ENCODE peak calls at places on chromosomes 13 and 19, in ten cellular contexts. P is tibial nerve, X is suprapubic skin, W is stomach, B is endothelial cell of umbilical vein, J is prostate gland, D is uterus, V is HCT116, Z is testis, L is body of pancreas. U is an unnamed sample.

GRCh38 chr13:107301724-107302374 is 733.9 kb upstream of the ARGLU1 start:
- DNase-seq in P (no peak), X (no peak), W (no peak), B (peak), J (no peak), D (no peak), V (no peak), Z (no peak), L (no peak), U (no peak)

GRCh38 chr13:101919541-101920306 is 467.2 kb downstream of the ITGBL1 start:
- DNase-seq in P (no peak), X (no peak), W (no peak), B (peak), J (no peak), D (no peak), V (no peak), Z (peak), L (no peak), U (peak)

GRCh38 chr19:31000913-31001312 is 348.3 kb downstream of the TSHZ3 start:
- DNase-seq in P (no peak), X (no peak), W (no peak), B (no peak), J (no peak), D (no peak), V (no peak), Z (no peak), L (no peak), U (no peak)

GRCh38 chr13:48531416-48532145 is 1.3 kb downstream of the RCBTB2 start:
- DNase-seq in P (no peak), X (no peak), W (no peak), B (no peak), J (peak), D (no peak), V (no peak), Z (peak), L (no peak), U (peak)

GRCh38 chr13:83546476-83546875 is 335.8 kb downstream of the SLITRK1 start:
- DNase-seq in P (no peak), X (no peak), W (no peak), B (no peak), J (no peak), D (no peak), V (no peak), Z (no peak), L (no peak), U (no peak)

GRCh38 chr13:110400786-110401533 is 93.9 kb downstream of the COL4A2 start:
- DNase-seq in P (no peak), X (no peak), W (no peak), B (no peak), J (no peak), D (no peak), V (no peak), Z (no peak), L (no peak), U (no peak)

GRCh38 chr19:3725640-3726310 is 17.6 kb downstream of the TJP3 start:
- DNase-seq in P (no peak), X (no peak), W (peak), B (no peak), J (no peak), D (no peak), V (peak), Z (no peak), L (peak), U (peak)

GRCh38 chr13:19845758-19846157 is 17.7 kb downstream of the ZMYM5 start:
- DNase-seq in P (no peak), X (no peak), W (no peak), B (peak), J (no peak), D (peak), V (peak), Z (no peak), L (peak), U (no peak)

GRCh38 chr13:41596190-41596589 is 138.8 kb downstream of the RGCC start:
- DNase-seq in P (no peak), X (no peak), W (no peak), B (peak), J (no peak), D (no peak), V (no peak), Z (no peak), L (no peak), U (no peak)

GRCh38 chr13:29929062-29929847 is 78.8 kb upstream of the UBL3 start:
- DNase-seq in P (no peak), X (no peak), W (no peak), B (no peak), J (no peak), D (no peak), V (no peak), Z (no peak), L (no peak), U (no peak)

GRCh38 chr19:31574251-31574973 is 225.2 kb upstream of the TSHZ3 start:
- DNase-seq in P (no peak), X (no peak), W (no peak), B (no peak), J (no peak), D (no peak), V (no peak), Z (no peak), L (no peak), U (no peak)

GRCh38 chr13:105598551-105598950 is 936.9 kb downstream of the EFNB2 start:
- DNase-seq in P (no peak), X (no peak), W (no peak), B (no peak), J (no peak), D (no peak), V (no peak), Z (no peak), L (no peak), U (no peak)

GRCh38 chr19:10006335-10006708 is 4.0 kb downstream of the COL5A3 start:
- DNase-seq in P (no peak), X (no peak), W (no peak), B (no peak), J (no peak), D (peak), V (no peak), Z (peak), L (peak), U (no peak)

GRCh38 chr19:6076675-6077463 is 33.4 kb downstream of the RFX2 start:
- DNase-seq in P (no peak), X (peak), W (no peak), B (no peak), J (no peak), D (peak), V (no peak), Z (no peak), L (no peak), U (no peak)

GRCh38 chr19:16026756-16027155 is 49.5 kb upstream of the TPM4 start:
- DNase-seq in P (no peak), X (no peak), W (no peak), B (no peak), J (no peak), D (no peak), V (no peak), Z (no peak), L (no peak), U (no peak)

GRCh38 chr19:22523940-22524339 is 101.8 kb upstream of the ZNF98 start:
- DNase-seq in P (no peak), X (no peak), W (no peak), B (no peak), J (no peak), D (no peak), V (no peak), Z (no peak), L (no peak), U (no peak)

GRCh38 chr13:90926459-90926858 is 421.0 kb upstream of the MIR17HG start:
- DNase-seq in P (no peak), X (no peak), W (no peak), B (no peak), J (no peak), D (no peak), V (no peak), Z (no peak), L (no peak), U (no peak)

GRCh38 chr13:110942248-110942981 is 27.5 kb upstream of the ANKRD10 start:
- DNase-seq in P (no peak), X (no peak), W (no peak), B (no peak), J (no peak), D (no peak), V (no peak), Z (no peak), L (no peak), U (no peak)

GRCh38 chr13:50357586-50358118 is 342.4 kb downstream of the KCNRG start:
- DNase-seq in P (no peak), X (no peak), W (peak), B (peak), J (peak), D (peak), V (no peak), Z (peak), L (peak), U (no peak)

GRCh38 chr19:16714702-16715294 is 4.8 kb upstream of the NWD1 start:
- DNase-seq in P (peak), X (no peak), W (peak), B (peak), J (peak), D (peak), V (peak), Z (peak), L (peak), U (peak)

GRCh38 chr19:17855333-17856152 is 4.2 kb upstream of the RPL18A start:
- DNase-seq in P (peak), X (peak), W (peak), B (peak), J (peak), D (peak), V (peak), Z (peak), L (peak), U (peak)

GRCh38 chr13:98890920-98891319 is 86.9 kb downstream of the DOCK9 start:
- DNase-seq in P (no peak), X (no peak), W (no peak), B (peak), J (no peak), D (no peak), V (no peak), Z (no peak), L (no peak), U (no peak)

GRCh38 chr13:25971077-25971476 is 80.7 kb downstream of the SHISA2 start:
- DNase-seq in P (no peak), X (no peak), W (no peak), B (no peak), J (no peak), D (no peak), V (no peak), Z (no peak), L (no peak), U (no peak)

DNA sequence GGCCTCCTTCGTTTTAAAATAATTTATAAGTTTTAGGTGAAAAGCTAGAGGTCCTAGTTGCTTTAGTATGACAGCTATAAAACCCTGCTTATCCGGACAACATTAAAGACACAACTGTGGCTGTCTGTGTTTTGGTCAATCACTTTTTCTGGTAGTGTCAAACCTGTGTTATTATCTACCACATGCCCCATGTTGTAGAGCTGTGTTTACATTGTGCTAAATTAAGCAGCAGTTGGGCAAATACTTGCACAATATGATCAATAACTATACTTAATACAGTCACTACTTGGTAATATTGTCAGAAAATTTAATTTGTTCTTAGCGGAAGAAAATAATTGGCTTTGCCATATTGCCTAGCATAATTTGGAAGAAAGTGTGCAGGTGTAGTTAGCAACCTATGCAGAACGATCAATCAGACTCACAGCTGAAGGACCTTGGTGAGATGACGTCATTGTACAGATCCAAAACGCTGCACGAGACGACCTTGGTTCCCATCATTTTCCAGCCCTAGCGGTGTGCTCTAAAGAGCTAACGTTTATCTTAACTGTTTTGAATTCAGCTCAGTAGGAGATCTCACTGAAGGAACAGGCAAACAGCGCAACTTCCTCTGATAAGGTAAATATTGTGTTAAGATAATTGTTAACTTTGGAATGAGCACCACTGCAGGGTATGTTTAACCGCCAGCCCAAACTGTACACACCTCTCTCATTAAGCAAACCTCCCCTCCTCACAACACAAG is 476.6 kb downstream of the IRS2 start:
- DNase-seq in P (no peak), X (no peak), W (peak), B (no peak), J (peak), D (no peak), V (no peak), Z (no peak), L (peak), U (no peak)
- TF ChIP-seq POLR2A in P (no peak), X (no peak), W (no peak), B (no peak), J (no peak), D (no peak), V (no peak), Z (no peak), L (no peak), U (no peak)

GRCh38 chr19:49683814-49684250 is 5.6 kb upstream of the ADM5 start:
- DNase-seq in P (no peak), X (peak), W (no peak), B (no peak), J (no peak), D (no peak), V (no peak), Z (no peak), L (no peak), U (no peak)

GRCh38 chr19:49684983-49685553 is 4.3 kb upstream of the ADM5 start:
- DNase-seq in P (no peak), X (no peak), W (no peak), B (no peak), J (no peak), D (no peak), V (no peak), Z (no peak), L (no peak), U (no peak)

GRCh38 chr19:49685845-49686332 is 3.5 kb upstream of the ADM5 start:
- DNase-seq in P (no peak), X (peak), W (no peak), B (no peak), J (no peak), D (no peak), V (no peak), Z (no peak), L (no peak), U (no peak)

GRCh38 chr19:49682274-49682673 is 5.2 kb downstream of the PRMT1 start:
- DNase-seq in P (no peak), X (no peak), W (no peak), B (no peak), J (no peak), D (no peak), V (no peak), Z (no peak), L (no peak), U (no peak)

GRCh38 chr19:49684251-49684982 is 5.0 kb upstream of the ADM5 start:
- DNase-seq in P (no peak), X (peak), W (no peak), B (no peak), J (no peak), D (no peak), V (no peak), Z (no peak), L (no peak), U (no peak)
- TF ChIP-seq CTCF in P (no peak), X (no peak), W (no peak), B (peak), J (no peak), D (no peak), V (peak), Z (no peak), L (no peak), U (no peak)

GRCh38 chr19:53076984-53077383 is 26.2 kb downstream of the ZNF160 start:
- DNase-seq in P (no peak), X (no peak), W (no peak), B (peak), J (peak), D (peak), V (no peak), Z (peak), L (peak), U (peak)

GRCh38 chr19:53079313-53079924 is 23.8 kb downstream of the ZNF160 start:
- DNase-seq in P (no peak), X (no peak), W (no peak), B (no peak), J (no peak), D (no peak), V (no peak), Z (no peak), L (no peak), U (no peak)

GRCh38 chr19:53082929-53083328 is 20.3 kb downstream of the ZNF160 start:
- DNase-seq in P (no peak), X (no peak), W (no peak), B (no peak), J (no peak), D (no peak), V (no peak), Z (no peak), L (no peak), U (no peak)

GRCh38 chr19:53078668-53079067 is 24.6 kb downstream of the ZNF160 start:
- DNase-seq in P (no peak), X (no peak), W (no peak), B (no peak), J (no peak), D (no peak), V (no peak), Z (no peak), L (no peak), U (no peak)
- TF ChIP-seq POLR2A in P (no peak), X (no peak), W (no peak), B (no peak), J (no peak), D (no peak), V (no peak), Z (no peak), L (no peak), U (no peak)

GRCh38 chr13:33466262-33466661 is 180.7 kb upstream of the STARD13 start:
- DNase-seq in P (no peak), X (no peak), W (no peak), B (peak), J (no peak), D (no peak), V (no peak), Z (no peak), L (no peak), U (no peak)
- TF ChIP-seq CTCF in P (no peak), X (no peak), W (no peak), B (no peak), J (no peak), D (no peak), V (peak), Z (no peak), L (no peak), U (no peak)

GRCh38 chr19:14674764-14675163 is at the start of gene ADGRE3:
- DNase-seq in P (no peak), X (no peak), W (no peak), B (no peak), J (no peak), D (no peak), V (no peak), Z (no peak), L (no peak), U (no peak)

GRCh38 chr19:14673088-14673487 is 1.6 kb downstream of the ADGRE3 start:
- DNase-seq in P (no peak), X (no peak), W (no peak), B (no peak), J (no peak), D (no peak), V (no peak), Z (no peak), L (no peak), U (no peak)

GRCh38 chr19:14669940-14670339 is 4.7 kb downstream of the ADGRE3 start:
- DNase-seq in P (no peak), X (no peak), W (no peak), B (no peak), J (no peak), D (no peak), V (no peak), Z (no peak), L (no peak), U (no peak)

GRCh38 chr19:14672043-14672872 is 2.4 kb downstream of the ADGRE3 start:
- DNase-seq in P (no peak), X (no peak), W (no peak), B (no peak), J (no peak), D (no peak), V (no peak), Z (no peak), L (no peak), U (no peak)

GRCh38 chr19:14670408-14670807 is 4.2 kb downstream of the ADGRE3 start:
- DNase-seq in P (no peak), X (no peak), W (no peak), B (no peak), J (no peak), D (no peak), V (no peak), Z (no peak), L (no peak), U (no peak)
- TF ChIP-seq POLR2A in P (no peak), X (no peak), W (no peak), B (no peak), J (no peak), D (no peak), V (no peak), Z (no peak), L (no peak), U (no peak)

GRCh38 chr19:12137541-12137940 is 2.6 kb downstream of the ZNF20 start:
- DNase-seq in P (no peak), X (no peak), W (no peak), B (no peak), J (no peak), D (no peak), V (no peak), Z (no peak), L (no peak), U (no peak)

GRCh38 chr19:12139885-12140544 is at the start of gene ZNF20:
- DNase-seq in P (peak), X (peak), W (peak), B (peak), J (peak), D (peak), V (peak), Z (peak), L (peak), U (peak)

GRCh38 chr19:12140545-12141404 is 625 bp upstream of the ZNF20 start:
- DNase-seq in P (peak), X (peak), W (peak), B (peak), J (peak), D (peak), V (peak), Z (peak), L (peak), U (peak)

GRCh38 chr19:12139309-12139708 is 841 bp downstream of the ZNF20 start:
- DNase-seq in P (no peak), X (no peak), W (no peak), B (no peak), J (no peak), D (no peak), V (no peak), Z (no peak), L (no peak), U (no peak)

DNA sequence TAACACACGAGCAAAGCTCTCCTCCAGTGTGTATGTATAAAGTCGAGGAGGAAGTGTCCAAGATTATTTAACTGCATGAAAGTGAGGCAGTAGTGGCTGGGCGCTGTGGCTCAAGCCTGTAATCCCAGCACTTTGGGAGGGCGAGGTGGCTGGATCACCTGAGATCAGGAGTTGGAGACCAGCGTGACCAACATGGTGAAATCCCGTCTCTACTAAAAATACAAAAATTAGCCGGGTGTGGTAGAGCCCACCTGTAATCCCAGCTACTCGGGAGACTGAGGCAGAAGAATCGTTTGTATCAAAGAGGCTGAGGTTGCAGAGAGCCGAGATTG is 1.2 kb upstream of the ZNF20 start:
- DNase-seq in P (no peak), X (no peak), W (no peak), B (no peak), J (no peak), D (no peak), V (no peak), Z (no peak), L (no peak), U (no peak)
- TF ChIP-seq CTCF in P (no peak), X (no peak), W (no peak), B (no peak), J (no peak), D (no peak), V (no peak), Z (no peak), L (no peak), U (no peak)

GRCh38 chr19:23686622-23687423 is at the start of gene ZNF675:
- DNase-seq in P (peak), X (peak), W (peak), B (peak), J (peak), D (peak), V (peak), Z (peak), L (peak), U (peak)
- TF ChIP-seq POLR2A in P (no peak), X (no peak), W (no peak), B (peak), J (peak), D (peak), V (no peak), Z (no peak), L (no peak), U (peak)

U was measured in thyroid gland.